ENCODE peak calls at places on chromosome 14, in ten cellular contexts. Y, X, R, V, A, U, S, B, O and P are unnamed samples.

GRCh38 chr14:101237241-101237616 is 324.1 kb upstream of the DIO3 start:
- DNase-seq in Y (no peak), X (no peak), R (no peak), V (no peak), A (no peak), U (no peak), S (no peak), B (no peak), O (peak), P (no peak)

GRCh38 chr14:78848234-78848820 is 678.2 kb downstream of the NRXN3 start:
- DNase-seq in Y (peak), X (peak), R (peak), V (no peak), A (peak), U (peak), S (peak), B (no peak), O (no peak), P (peak)

GRCh38 chr14:39431416-39432178 is 636 bp downstream of the FBXO33 start:
- DNase-seq in Y (peak), X (peak), R (peak), V (no peak), A (peak), U (peak), S (peak), B (peak), O (peak), P (peak)

GRCh38 chr14:53399057-53399456 is 245.9 kb upstream of the DDHD1 start:
- DNase-seq in Y (no peak), X (peak), R (peak), V (no peak), A (peak), U (no peak), S (no peak), B (no peak), O (no peak), P (no peak)

GRCh38 chr14:96246535-96246839 is 9.5 kb upstream of the BDKRB1 start:
- DNase-seq in Y (no peak), X (peak), R (peak), V (peak), A (peak), U (peak), S (no peak), B (peak), O (no peak), P (no peak)

GRCh38 chr14:36507847-36508417 is 12.1 kb downstream of the NKX2-1 start:
- DNase-seq in Y (no peak), X (no peak), R (no peak), V (no peak), A (no peak), U (no peak), S (no peak), B (no peak), O (no peak), P (no peak)

GRCh38 chr14:59037620-59038019 is 150.8 kb upstream of the DAAM1 start:
- DNase-seq in Y (no peak), X (no peak), R (no peak), V (no peak), A (no peak), U (no peak), S (no peak), B (no peak), O (no peak), P (no peak)

GRCh38 chr14:92135269-92135668 is 13.5 kb downstream of the CPSF2 start:
- DNase-seq in Y (no peak), X (peak), R (peak), V (no peak), A (peak), U (no peak), S (no peak), B (no peak), O (no peak), P (peak)

GRCh38 chr14:53609009-53609408 is 347.6 kb downstream of the BMP4 start:
- DNase-seq in Y (no peak), X (no peak), R (no peak), V (no peak), A (no peak), U (no peak), S (no peak), B (no peak), O (no peak), P (no peak)

GRCh38 chr14:57519051-57519450 is 25.4 kb upstream of the CCDC198 start:
- DNase-seq in Y (no peak), X (no peak), R (no peak), V (no peak), A (no peak), U (no peak), S (no peak), B (no peak), O (no peak), P (no peak)

GRCh38 chr14:96727980-96728717 is 69.0 kb upstream of the VRK1 start:
- DNase-seq in Y (no peak), X (no peak), R (no peak), V (no peak), A (no peak), U (no peak), S (no peak), B (no peak), O (peak), P (no peak)

GRCh38 chr14:70254476-70254961 is 65.8 kb upstream of the SLC8A3 start:
- DNase-seq in Y (peak), X (peak), R (peak), V (no peak), A (peak), U (peak), S (peak), B (no peak), O (no peak), P (no peak)

GRCh38 chr14:50403433-50403832 is 6.8 kb upstream of the CDKL1 start:
- DNase-seq in Y (no peak), X (peak), R (peak), V (no peak), A (peak), U (no peak), S (no peak), B (no peak), O (no peak), P (no peak)

GRCh38 chr14:51564986-51565604 is 86.6 kb upstream of the FRMD6 start:
- DNase-seq in Y (no peak), X (no peak), R (no peak), V (no peak), A (no peak), U (no peak), S (no peak), B (no peak), O (no peak), P (no peak)

GRCh38 chr14:71050227-71050823 is 143.1 kb downstream of the PCNX1 start:
- DNase-seq in Y (no peak), X (peak), R (peak), V (no peak), A (peak), U (no peak), S (no peak), B (no peak), O (no peak), P (peak)

GRCh38 chr14:53957739-53958138 is 1.1 kb upstream of the BMP4 start:
- DNase-seq in Y (no peak), X (no peak), R (no peak), V (no peak), A (no peak), U (no peak), S (no peak), B (no peak), O (no peak), P (no peak)

GRCh38 chr14:105929327-105930081 is 403.1 kb downstream of the TMEM121 start:
- DNase-seq in Y (no peak), X (no peak), R (no peak), V (no peak), A (no peak), U (no peak), S (no peak), B (no peak), O (peak), P (no peak)

GRCh38 chr14:85217412-85217811 is 312.5 kb upstream of the FLRT2 start:
- DNase-seq in Y (no peak), X (peak), R (peak), V (no peak), A (no peak), U (no peak), S (no peak), B (no peak), O (no peak), P (no peak)

GRCh38 chr14:35387209-35387608 is 17.3 kb downstream of the NFKBIA start:
- DNase-seq in Y (no peak), X (no peak), R (no peak), V (no peak), A (no peak), U (no peak), S (no peak), B (no peak), O (no peak), P (no peak)

GRCh38 chr14:73753887-73754880 is 40.0 kb upstream of the PNMA1 start:
- DNase-seq in Y (peak), X (peak), R (peak), V (no peak), A (no peak), U (peak), S (no peak), B (no peak), O (peak), P (peak)

GRCh38 chr14:80567905-80568512 is 356.7 kb upstream of the DIO2 start:
- DNase-seq in Y (no peak), X (peak), R (peak), V (peak), A (no peak), U (no peak), S (no peak), B (no peak), O (no peak), P (no peak)

GRCh38 chr14:56742391-56742790 is 67.9 kb downstream of the OTX2 start:
- DNase-seq in Y (no peak), X (no peak), R (no peak), V (no peak), A (no peak), U (no peak), S (no peak), B (no peak), O (no peak), P (no peak)

GRCh38 chr14:106665814-106666213 is 1139.4 kb downstream of the TMEM121 start:
- DNase-seq in Y (no peak), X (no peak), R (no peak), V (no peak), A (no peak), U (no peak), S (no peak), B (no peak), O (no peak), P (no peak)

GRCh38 chr14:50620341-50620740 is 47.8 kb downstream of the SAV1 start:
- DNase-seq in Y (no peak), X (no peak), R (peak), V (no peak), A (peak), U (no peak), S (no peak), B (no peak), O (no peak), P (no peak)

GRCh38 chr14:55349565-55349964 is 62.1 kb downstream of the ATG14 start:
- DNase-seq in Y (no peak), X (no peak), R (no peak), V (no peak), A (no peak), U (no peak), S (no peak), B (no peak), O (no peak), P (peak)

GRCh38 chr14:22845821-22846625 is 9.6 kb downstream of the MMP14 start:
- DNase-seq in Y (no peak), X (no peak), R (no peak), V (no peak), A (no peak), U (no peak), S (no peak), B (no peak), O (peak), P (no peak)

GRCh38 chr14:39430762-39431415 is 1.3 kb downstream of the FBXO33 start:
- DNase-seq in Y (peak), X (no peak), R (peak), V (no peak), A (no peak), U (no peak), S (no peak), B (no peak), O (peak), P (peak)

GRCh38 chr14:85813040-85813439 is 283.1 kb downstream of the FLRT2 start:
- DNase-seq in Y (no peak), X (no peak), R (no peak), V (no peak), A (no peak), U (no peak), S (no peak), B (no peak), O (no peak), P (no peak)

GRCh38 chr14:55915464-55915863 is 202.7 kb upstream of the PELI2 start:
- DNase-seq in Y (no peak), X (no peak), R (peak), V (no peak), A (peak), U (no peak), S (no peak), B (no peak), O (no peak), P (no peak)

GRCh38 chr14:89409961-89410360 is 7.1 kb downstream of the FOXN3 start:
- DNase-seq in Y (no peak), X (no peak), R (no peak), V (no peak), A (no peak), U (no peak), S (no peak), B (no peak), O (peak), P (no peak)

GRCh38 chr14:90487031-90487430 is 90.2 kb downstream of the CALM1 start:
- DNase-seq in Y (peak), X (no peak), R (no peak), V (no peak), A (peak), U (peak), S (no peak), B (no peak), O (no peak), P (no peak)

GRCh38 chr14:64856528-64857445 is 22.9 kb downstream of the SPTB start:
- DNase-seq in Y (no peak), X (no peak), R (no peak), V (no peak), A (no peak), U (no peak), S (no peak), B (no peak), O (no peak), P (no peak)

GRCh38 chr14:75458305-75458704 is 30.5 kb downstream of the JDP2 start:
- DNase-seq in Y (no peak), X (no peak), R (no peak), V (no peak), A (no peak), U (no peak), S (no peak), B (no peak), O (no peak), P (no peak)

GRCh38 chr14:74551001-74551400 is 57.4 kb downstream of the ISCA2 start:
- DNase-seq in Y (no peak), X (no peak), R (no peak), V (no peak), A (no peak), U (no peak), S (no peak), B (no peak), O (no peak), P (no peak)

GRCh38 chr14:93230539-93230938 is 23.5 kb downstream of the UBR7 start:
- DNase-seq in Y (no peak), X (no peak), R (no peak), V (no peak), A (no peak), U (no peak), S (no peak), B (no peak), O (peak), P (no peak)

GRCh38 chr14:93234798-93235197 is 27.7 kb downstream of the UBR7 start:
- DNase-seq in Y (peak), X (no peak), R (peak), V (peak), A (peak), U (peak), S (no peak), B (no peak), O (no peak), P (no peak)

GRCh38 chr14:93228550-93228949 is 21.5 kb downstream of the UBR7 start:
- DNase-seq in Y (no peak), X (no peak), R (no peak), V (no peak), A (no peak), U (no peak), S (no peak), B (no peak), O (no peak), P (no peak)

GRCh38 chr14:93232159-93232558 is 25.1 kb downstream of the UBR7 start:
- DNase-seq in Y (no peak), X (no peak), R (no peak), V (no peak), A (no peak), U (no peak), S (no peak), B (no peak), O (no peak), P (no peak)

DNA sequence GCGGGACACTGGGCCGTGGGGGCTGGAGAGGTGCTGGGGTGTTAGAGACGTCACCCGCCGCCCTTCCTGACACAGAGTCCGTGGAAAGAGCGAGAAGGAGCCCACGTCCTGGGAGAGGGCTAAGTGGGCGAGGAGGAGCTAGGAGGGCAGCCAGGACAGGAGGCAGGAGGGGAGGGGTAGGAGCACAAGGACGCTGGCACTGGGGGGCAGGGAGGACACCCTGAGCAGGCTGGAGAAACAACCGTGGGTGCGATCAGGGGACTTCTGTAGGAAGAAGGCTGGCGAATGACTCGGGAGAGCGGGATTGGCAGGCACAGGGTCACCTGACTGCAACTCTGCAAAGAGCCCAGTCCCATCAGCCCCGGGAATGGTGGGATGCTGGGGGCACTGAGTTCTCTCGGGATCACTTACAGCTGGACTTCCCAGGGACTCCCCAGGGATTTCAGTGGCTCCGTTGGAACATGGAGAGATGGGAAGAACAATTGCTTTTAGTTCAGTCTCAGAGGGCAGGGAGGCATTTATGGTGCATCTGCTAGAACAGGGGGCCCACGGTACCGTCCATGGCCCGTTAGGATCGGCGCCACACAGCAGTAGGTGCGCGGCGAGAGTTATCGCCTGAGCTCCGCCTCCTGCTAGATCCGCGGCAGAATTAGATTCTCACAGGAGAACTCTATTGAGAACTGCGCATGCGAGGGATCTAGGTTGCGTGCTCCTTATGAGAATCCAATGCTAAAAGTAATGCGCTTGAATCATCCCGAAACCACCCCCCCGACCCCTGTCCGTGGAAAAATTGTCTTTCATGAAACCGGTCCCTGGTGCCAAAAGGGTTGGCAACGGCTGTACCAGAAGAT is 24.3 kb downstream of the UBR7 start:
- DNase-seq in Y (peak), X (no peak), R (peak), V (no peak), A (peak), U (peak), S (no peak), B (no peak), O (no peak), P (no peak)
- H3K4me3 ChIP-seq in Y (no peak), X (peak), R (peak), V (peak), A (peak), U (no peak), S (peak), B (peak), O (peak), P (no peak)

GRCh38 chr14:68823434-68824206 is 30.8 kb upstream of the ZFP36L1 start:
- DNase-seq in Y (no peak), X (no peak), R (no peak), V (no peak), A (no peak), U (peak), S (no peak), B (no peak), O (no peak), P (no peak)

GRCh38 chr14:68824517-68825347 is 31.9 kb upstream of the ZFP36L1 start:
- DNase-seq in Y (peak), X (peak), R (peak), V (no peak), A (peak), U (peak), S (peak), B (peak), O (peak), P (peak)

GRCh38 chr14:68822964-68823363 is 30.1 kb upstream of the ZFP36L1 start:
- DNase-seq in Y (no peak), X (no peak), R (no peak), V (no peak), A (no peak), U (no peak), S (no peak), B (no peak), O (no peak), P (no peak)

GRCh38 chr14:68824207-68824516 is 31.3 kb upstream of the ZFP36L1 start:
- DNase-seq in Y (no peak), X (no peak), R (no peak), V (no peak), A (no peak), U (no peak), S (no peak), B (no peak), O (no peak), P (no peak)

DNA sequence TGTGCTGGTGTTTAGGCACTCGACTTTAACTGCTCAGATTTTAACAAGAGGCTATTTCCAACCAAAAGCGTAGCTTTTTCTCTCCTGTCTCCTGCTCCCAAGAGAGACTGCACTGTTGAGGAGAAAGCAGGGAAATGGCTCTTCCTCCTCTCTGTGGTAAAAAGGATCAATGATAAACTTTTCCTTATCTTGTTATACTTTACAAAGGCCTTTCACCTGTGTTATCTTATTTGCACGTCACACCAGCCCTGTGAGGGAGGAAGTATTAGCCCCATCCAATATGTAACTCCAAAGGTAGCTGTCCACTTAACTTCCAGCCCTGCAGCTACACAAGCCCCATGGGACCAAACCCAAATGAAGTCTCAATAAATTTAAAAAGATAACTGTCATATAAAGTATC is 32.9 kb upstream of the ZFP36L1 start:
- DNase-seq in Y (no peak), X (no peak), R (no peak), V (no peak), A (no peak), U (no peak), S (no peak), B (no peak), O (no peak), P (no peak)
- H3K4me3 ChIP-seq in Y (no peak), X (no peak), R (no peak), V (no peak), A (no peak), U (no peak), S (no peak), B (no peak), O (no peak), P (no peak)

GRCh38 chr14:100048786-100049185 is 16.4 kb upstream of the EVL start:
- DNase-seq in Y (no peak), X (no peak), R (no peak), V (no peak), A (no peak), U (no peak), S (no peak), B (no peak), O (no peak), P (no peak)

GRCh38 chr14:100052819-100053218 is 12.4 kb upstream of the EVL start:
- DNase-seq in Y (no peak), X (no peak), R (no peak), V (no peak), A (no peak), U (no peak), S (no peak), B (no peak), O (no peak), P (no peak)

GRCh38 chr14:100049220-100049619 is 16.0 kb upstream of the EVL start:
- DNase-seq in Y (no peak), X (no peak), R (peak), V (no peak), A (peak), U (no peak), S (no peak), B (peak), O (no peak), P (no peak)

GRCh38 chr14:100051543-100051942 is 13.7 kb upstream of the EVL start:
- DNase-seq in Y (no peak), X (no peak), R (no peak), V (no peak), A (no peak), U (no peak), S (no peak), B (no peak), O (no peak), P (no peak)

DNA sequence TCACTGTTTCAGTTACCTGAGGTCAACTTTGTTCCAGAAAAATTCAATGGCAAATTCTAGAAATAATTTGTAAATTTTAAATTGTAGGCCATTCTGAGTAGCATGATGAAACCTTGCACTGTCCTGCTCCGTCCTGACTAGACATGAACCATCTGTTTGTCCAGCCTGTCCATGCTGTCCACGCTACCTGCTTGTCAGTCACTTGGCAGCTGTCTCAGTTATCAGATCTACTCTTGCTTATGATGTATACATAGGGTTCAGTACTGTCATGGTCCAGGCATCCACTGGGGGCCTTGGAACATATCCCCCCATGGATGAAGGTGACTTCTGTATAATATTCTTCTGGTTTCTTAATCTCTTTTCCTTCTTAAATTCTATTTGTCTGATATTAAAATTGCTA is 14.1 kb upstream of the EVL start:
- DNase-seq in Y (no peak), X (no peak), R (no peak), V (no peak), A (no peak), U (no peak), S (no peak), B (no peak), O (no peak), P (no peak)
- H3K4me3 ChIP-seq in Y (no peak), X (no peak), R (no peak), V (no peak), A (no peak), U (no peak), S (no peak), B (no peak), O (no peak), P (no peak)

GRCh38 chr14:77580964-77581505 is 35.4 kb downstream of the SPTLC2 start:
- DNase-seq in Y (no peak), X (peak), R (peak), V (peak), A (peak), U (no peak), S (no peak), B (no peak), O (no peak), P (no peak)
- H3K4me3 ChIP-seq in Y (no peak), X (peak), R (peak), V (peak), A (peak), U (no peak), S (no peak), B (no peak), O (no peak), P (no peak)